ENCODE peak calls at places on chromosomes 16 and 17, in seven cellular contexts. One of them, this sample, is unnamed.

GRCh38 chr17:18361837-18362380 is 1.4 kb downstream of the SHMT1 start:
- DNase-seq in gastrocnemius medialis: no peak
- DNase-seq in tibial nerve: no peak
- DNase-seq in H1: no peak
- DNase-seq in lower leg skin: no peak
- DNase-seq in sigmoid colon: no peak
- DNase-seq in A549: no peak
- DNase-seq in this sample: no peak

GRCh38 chr16:68707341-68708152 is 29.5 kb upstream of the CDH1 start:
- DNase-seq in gastrocnemius medialis: no peak
- DNase-seq in tibial nerve: no peak
- DNase-seq in H1: peak
- DNase-seq in lower leg skin: peak
- DNase-seq in sigmoid colon: no peak
- DNase-seq in A549: peak
- DNase-seq in this sample: no peak

GRCh38 chr17:42363767-42364585 is 24.3 kb downstream of the STAT3 start:
- DNase-seq in gastrocnemius medialis: no peak
- DNase-seq in tibial nerve: no peak
- DNase-seq in H1: no peak
- DNase-seq in lower leg skin: no peak
- DNase-seq in sigmoid colon: no peak
- DNase-seq in A549: no peak
- DNase-seq in this sample: no peak

GRCh38 chr17:44331249-44331760 is 6.7 kb upstream of the SLC25A39 start:
- DNase-seq in gastrocnemius medialis: peak
- DNase-seq in tibial nerve: no peak
- DNase-seq in H1: peak
- DNase-seq in lower leg skin: peak
- DNase-seq in sigmoid colon: no peak
- DNase-seq in A549: peak
- DNase-seq in this sample: no peak

GRCh38 chr17:7684856-7685532 is 2.3 kb downstream of the TP53 start:
- DNase-seq in gastrocnemius medialis: no peak
- DNase-seq in tibial nerve: no peak
- DNase-seq in H1: no peak
- DNase-seq in lower leg skin: no peak
- DNase-seq in sigmoid colon: no peak
- DNase-seq in A549: no peak
- DNase-seq in this sample: no peak

GRCh38 chr17:75036643-75037268 is 10.0 kb downstream of the ATP5PD start:
- DNase-seq in gastrocnemius medialis: peak
- DNase-seq in tibial nerve: peak
- DNase-seq in H1: no peak
- DNase-seq in lower leg skin: peak
- DNase-seq in sigmoid colon: peak
- DNase-seq in A549: peak
- DNase-seq in this sample: peak

GRCh38 chr16:56960681-56961281 is 969 bp upstream of the CETP start:
- DNase-seq in gastrocnemius medialis: no peak
- DNase-seq in tibial nerve: no peak
- DNase-seq in H1: no peak
- DNase-seq in lower leg skin: no peak
- DNase-seq in sigmoid colon: no peak
- DNase-seq in A549: no peak
- DNase-seq in this sample: no peak

GRCh38 chr17:82103588-82104451 is 5.8 kb upstream of the FASN start:
- DNase-seq in gastrocnemius medialis: no peak
- DNase-seq in tibial nerve: peak
- DNase-seq in H1: peak
- DNase-seq in lower leg skin: peak
- DNase-seq in sigmoid colon: peak
- DNase-seq in A549: no peak
- DNase-seq in this sample: no peak

GRCh38 chr16:68496689-68497088 is 42.4 kb upstream of the ZFP90 start:
- DNase-seq in gastrocnemius medialis: no peak
- DNase-seq in tibial nerve: no peak
- DNase-seq in H1: no peak
- DNase-seq in lower leg skin: no peak
- DNase-seq in sigmoid colon: no peak
- DNase-seq in A549: no peak
- DNase-seq in this sample: no peak

GRCh38 chr16:15643453-15644305 is 725 bp upstream of the MARF1 start:
- DNase-seq in gastrocnemius medialis: no peak
- DNase-seq in tibial nerve: no peak
- DNase-seq in H1: peak
- DNase-seq in lower leg skin: peak
- DNase-seq in sigmoid colon: no peak
- DNase-seq in A549: peak
- DNase-seq in this sample: no peak

GRCh38 chr16:51577621-51578303 is 426.7 kb upstream of the SALL1 start:
- DNase-seq in gastrocnemius medialis: no peak
- DNase-seq in tibial nerve: no peak
- DNase-seq in H1: no peak
- DNase-seq in lower leg skin: no peak
- DNase-seq in sigmoid colon: no peak
- DNase-seq in A549: peak
- DNase-seq in this sample: no peak

GRCh38 chr17:65381160-65381559 is 180.3 kb downstream of the AXIN2 start:
- DNase-seq in gastrocnemius medialis: no peak
- DNase-seq in tibial nerve: no peak
- DNase-seq in H1: no peak
- DNase-seq in lower leg skin: no peak
- DNase-seq in sigmoid colon: no peak
- DNase-seq in A549: no peak
- DNase-seq in this sample: no peak

GRCh38 chr17:61251939-61252865 is 147.4 kb upstream of the TBX2 start:
- DNase-seq in gastrocnemius medialis: peak
- DNase-seq in tibial nerve: peak
- DNase-seq in H1: no peak
- DNase-seq in lower leg skin: peak
- DNase-seq in sigmoid colon: peak
- DNase-seq in A549: peak
- DNase-seq in this sample: peak

GRCh38 chr17:75088902-75089417 is 1.2 kb downstream of the SLC16A5 start:
- DNase-seq in gastrocnemius medialis: no peak
- DNase-seq in tibial nerve: no peak
- DNase-seq in H1: no peak
- DNase-seq in lower leg skin: no peak
- DNase-seq in sigmoid colon: no peak
- DNase-seq in A549: peak
- DNase-seq in this sample: no peak

GRCh38 chr16:83619381-83620150 is 188.2 kb upstream of the HSBP1 start:
- DNase-seq in gastrocnemius medialis: no peak
- DNase-seq in tibial nerve: no peak
- DNase-seq in H1: no peak
- DNase-seq in lower leg skin: no peak
- DNase-seq in sigmoid colon: no peak
- DNase-seq in A549: no peak
- DNase-seq in this sample: no peak

GRCh38 chr17:63841350-63842172 is 924 bp downstream of the SMARCD2 start:
- DNase-seq in gastrocnemius medialis: no peak
- DNase-seq in tibial nerve: no peak
- DNase-seq in H1: no peak
- DNase-seq in lower leg skin: peak
- DNase-seq in sigmoid colon: peak
- DNase-seq in A549: no peak
- DNase-seq in this sample: no peak

GRCh38 chr17:7850118-7850504 is 4.8 kb upstream of the TMEM88 start:
- DNase-seq in gastrocnemius medialis: no peak
- DNase-seq in tibial nerve: no peak
- DNase-seq in H1: no peak
- DNase-seq in lower leg skin: no peak
- DNase-seq in sigmoid colon: peak
- DNase-seq in A549: no peak
- DNase-seq in this sample: no peak

GRCh38 chr17:65365209-65365608 is 196.2 kb downstream of the AXIN2 start:
- DNase-seq in gastrocnemius medialis: no peak
- DNase-seq in tibial nerve: no peak
- DNase-seq in H1: no peak
- DNase-seq in lower leg skin: no peak
- DNase-seq in sigmoid colon: no peak
- DNase-seq in A549: no peak
- DNase-seq in this sample: no peak

GRCh38 chr17:46056800-46057304 is 57.8 kb downstream of the STH start:
- DNase-seq in gastrocnemius medialis: no peak
- DNase-seq in tibial nerve: no peak
- DNase-seq in H1: no peak
- DNase-seq in lower leg skin: no peak
- DNase-seq in sigmoid colon: no peak
- DNase-seq in A549: peak
- DNase-seq in this sample: no peak

GRCh38 chr17:41284546-41284945 is 9.0 kb downstream of the KRTAP9-7 start:
- DNase-seq in gastrocnemius medialis: no peak
- DNase-seq in tibial nerve: no peak
- DNase-seq in H1: no peak
- DNase-seq in lower leg skin: no peak
- DNase-seq in sigmoid colon: no peak
- DNase-seq in A549: no peak
- DNase-seq in this sample: no peak

GRCh38 chr16:2236362-2237075 is at the start of gene DNASE1L2:
- DNase-seq in gastrocnemius medialis: no peak
- DNase-seq in tibial nerve: no peak
- DNase-seq in H1: peak
- DNase-seq in lower leg skin: no peak
- DNase-seq in sigmoid colon: peak
- DNase-seq in A549: peak
- DNase-seq in this sample: no peak

GRCh38 chr17:46179375-46179999 is 13.7 kb downstream of the KANSL1 start:
- DNase-seq in gastrocnemius medialis: no peak
- DNase-seq in tibial nerve: no peak
- DNase-seq in H1: no peak
- DNase-seq in lower leg skin: no peak
- DNase-seq in sigmoid colon: no peak
- DNase-seq in A549: no peak
- DNase-seq in this sample: no peak

GRCh38 chr17:71392715-71393567 is 727.9 kb upstream of the SOX9 start:
- DNase-seq in gastrocnemius medialis: no peak
- DNase-seq in tibial nerve: no peak
- DNase-seq in H1: no peak
- DNase-seq in lower leg skin: no peak
- DNase-seq in sigmoid colon: no peak
- DNase-seq in A549: no peak
- DNase-seq in this sample: no peak

DNA sequence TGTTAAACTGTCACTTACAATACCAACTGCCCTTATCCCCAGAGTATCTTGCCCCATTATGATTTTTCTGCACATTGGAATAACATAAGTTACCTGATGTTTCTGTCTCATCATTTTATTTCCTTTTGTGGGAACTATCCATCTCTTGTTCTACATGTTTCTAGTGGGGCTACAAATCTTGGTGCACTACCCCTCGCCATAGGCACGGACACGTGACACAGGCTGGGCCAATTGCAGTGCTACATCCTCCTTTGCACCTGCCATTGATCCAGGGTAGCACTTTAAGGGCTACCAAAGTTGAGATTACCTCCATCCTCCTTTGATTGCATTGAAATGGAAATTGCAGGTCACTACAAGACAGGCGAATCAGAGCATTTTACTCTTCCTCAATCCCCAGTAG is 14.2 kb upstream of the SYT17 start:
- DNase-seq in gastrocnemius medialis: no peak
- DNase-seq in tibial nerve: no peak
- DNase-seq in H1: no peak
- DNase-seq in lower leg skin: no peak
- DNase-seq in sigmoid colon: no peak
- DNase-seq in A549: peak
- DNase-seq in this sample: no peak
- H3K4me3 ChIP-seq in gastrocnemius medialis: no peak
- H3K4me3 ChIP-seq in tibial nerve: no peak
- H3K4me3 ChIP-seq in H1: no peak
- H3K4me3 ChIP-seq in lower leg skin: no peak
- H3K4me3 ChIP-seq in sigmoid colon: no peak
- H3K4me3 ChIP-seq in A549: no peak
- H3K4me3 ChIP-seq in this sample: no peak

DNA sequence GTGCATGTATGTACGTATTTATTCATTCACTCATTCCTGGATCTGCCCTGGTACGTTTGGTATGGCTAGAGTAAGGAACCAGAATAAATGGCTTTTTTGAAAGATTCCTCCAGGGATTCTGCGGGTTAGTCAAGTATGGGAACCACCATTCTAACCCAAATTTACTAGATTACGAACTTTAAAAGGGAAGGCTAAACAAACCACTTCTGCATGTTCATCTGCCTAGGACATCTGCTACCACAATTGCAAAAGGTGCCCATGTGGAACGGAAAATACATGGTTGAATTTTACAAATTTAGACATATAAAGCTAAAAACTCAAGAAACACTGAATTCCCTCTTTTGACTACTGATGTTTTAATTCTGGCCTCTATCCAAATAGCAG is 22.1 kb downstream of the CYTH1 start:
- DNase-seq in gastrocnemius medialis: no peak
- DNase-seq in tibial nerve: no peak
- DNase-seq in H1: no peak
- DNase-seq in lower leg skin: no peak
- DNase-seq in sigmoid colon: no peak
- DNase-seq in A549: no peak
- DNase-seq in this sample: no peak
- TF ChIP-seq POLR2A in gastrocnemius medialis: no peak
- TF ChIP-seq POLR2A in tibial nerve: no peak
- TF ChIP-seq POLR2A in H1: no peak
- TF ChIP-seq POLR2A in lower leg skin: no peak
- TF ChIP-seq POLR2A in sigmoid colon: no peak
- TF ChIP-seq POLR2A in A549: no peak
- TF ChIP-seq POLR2A in this sample: no peak

DNA sequence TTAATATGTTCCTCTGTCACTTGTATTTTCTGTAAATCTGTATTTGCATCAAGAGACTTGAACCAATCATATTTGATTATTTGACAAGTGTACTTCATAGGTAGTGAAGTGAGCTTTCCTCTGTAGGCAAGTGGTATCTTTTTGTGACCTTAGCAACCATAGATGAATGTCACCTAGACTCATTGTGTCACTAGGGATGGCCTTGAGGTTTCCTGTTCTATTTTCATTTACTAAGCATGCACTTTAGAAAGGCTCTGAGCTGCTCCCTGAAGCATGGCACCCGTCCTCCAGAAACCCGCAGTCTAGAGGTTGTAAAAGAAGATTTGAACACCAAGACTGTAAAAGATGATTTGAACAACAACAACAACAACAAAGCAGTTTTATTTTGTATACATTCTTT is 151.7 kb downstream of the PRKCB start:
- DNase-seq in gastrocnemius medialis: no peak
- DNase-seq in tibial nerve: no peak
- DNase-seq in H1: no peak
- DNase-seq in lower leg skin: no peak
- DNase-seq in sigmoid colon: no peak
- DNase-seq in A549: no peak
- DNase-seq in this sample: no peak
- TF ChIP-seq CTCF in gastrocnemius medialis: no peak
- TF ChIP-seq CTCF in tibial nerve: no peak
- TF ChIP-seq CTCF in H1: no peak
- TF ChIP-seq CTCF in lower leg skin: no peak
- TF ChIP-seq CTCF in sigmoid colon: no peak
- TF ChIP-seq CTCF in A549: no peak
- TF ChIP-seq CTCF in this sample: no peak

DNA sequence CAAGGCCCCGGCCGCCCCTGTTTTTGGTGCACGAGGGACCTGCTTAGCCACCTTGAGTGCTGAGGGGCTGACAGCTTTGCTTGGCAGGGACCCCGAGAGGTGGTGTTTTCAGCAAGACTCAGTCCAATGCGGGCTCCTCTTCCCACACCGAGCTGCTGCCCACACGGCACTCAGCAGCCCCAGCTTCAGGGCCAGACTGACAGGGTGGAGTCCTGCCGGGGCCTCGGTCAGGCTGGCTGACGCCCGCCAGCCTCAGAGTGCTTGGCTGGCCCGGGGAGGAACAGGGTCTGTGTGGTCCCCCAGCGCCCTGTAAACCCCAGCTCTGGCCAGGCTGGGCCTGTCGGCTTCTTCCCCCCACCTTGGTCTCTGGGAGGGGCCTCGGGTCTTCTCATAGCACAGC is 2.5 kb downstream of the SOX8 start:
- DNase-seq in gastrocnemius medialis: no peak
- DNase-seq in tibial nerve: no peak
- DNase-seq in H1: no peak
- DNase-seq in lower leg skin: no peak
- DNase-seq in sigmoid colon: no peak
- DNase-seq in A549: no peak
- DNase-seq in this sample: no peak
- H3K4me3 ChIP-seq in gastrocnemius medialis: no peak
- H3K4me3 ChIP-seq in tibial nerve: peak
- H3K4me3 ChIP-seq in H1: no peak
- H3K4me3 ChIP-seq in lower leg skin: no peak
- H3K4me3 ChIP-seq in sigmoid colon: no peak
- H3K4me3 ChIP-seq in A549: no peak
- H3K4me3 ChIP-seq in this sample: no peak